ENCODE peak calls at places on chromosomes 7 and 10, in seven cellular contexts. O is BE2C; K is sigmoid colon; C is HAP-1; P is naive thymus-derived CD4-positive, alpha-beta T cell; U is PC-3; V is neural progenitor cell. B is an unnamed sample. For H3K36me3, the result is how much of the 10 kb centered on the place peaks cover.

GRCh38 chr7:85489498-85489897 is 302.6 kb upstream of the SEMA3D start:
- DNase-seq in U (peak), V (no peak), C (no peak), P (no peak), O (no peak), K (no peak), B (no peak)

GRCh38 chr7:42700376-42701327 is 211.2 kb downstream of the C7orf25 start:
- DNase-seq in U (no peak), V (no peak), P (no peak), K (no peak), C (no peak), O (no peak), B (no peak)

GRCh38 chr7:31065840-31066239 is 13.7 kb downstream of the ADCYAP1R1 start:
- DNase-seq in V (no peak), O (no peak), U (no peak), K (peak), P (no peak), C (no peak), B (no peak)

GRCh38 chr7:107564553-107565298 is 955 bp downstream of the DUS4L start:
- DNase-seq in V (peak), P (no peak), K (no peak), O (no peak), U (peak), C (no peak), B (no peak)

GRCh38 chr7:80450621-80451308 is 61.1 kb downstream of the GNAT3 start:
- DNase-seq in K (no peak), U (peak), O (no peak), V (no peak), P (no peak), C (no peak), B (no peak)

GRCh38 chr10:89327803-89328441 is at the start of gene IFIT3:
- DNase-seq in V (no peak), O (peak), P (no peak), K (peak), U (peak), C (peak), B (no peak)

GRCh38 chr7:12540850-12541249 is 29.7 kb upstream of the SCIN start:
- DNase-seq in K (no peak), V (no peak), U (no peak), C (no peak), P (no peak), O (no peak), B (no peak)

GRCh38 chr10:15703167-15703880 is 16.4 kb downstream of the ITGA8 start:
- DNase-seq in C (no peak), U (no peak), V (no peak), O (no peak), K (no peak), P (no peak), B (no peak)

GRCh38 chr7:138564365-138564764 is 104.3 kb downstream of the TRIM24 start:
- DNase-seq in O (no peak), K (no peak), P (no peak), U (peak), V (no peak), C (no peak), B (no peak)

GRCh38 chr7:43303740-43304241 is 191.3 kb downstream of the HECW1 start:
- DNase-seq in K (no peak), P (peak), U (no peak), O (no peak), C (no peak), V (no peak), B (no peak)

GRCh38 chr7:155998328-155998691 is 186.0 kb upstream of the SHH start:
- DNase-seq in K (no peak), U (no peak), O (no peak), P (peak), C (no peak), V (no peak), B (no peak)

GRCh38 chr10:12814166-12814565 is 187.3 kb downstream of the CCDC3 start:
- DNase-seq in O (no peak), U (no peak), V (no peak), K (no peak), P (no peak), C (no peak), B (no peak)

GRCh38 chr10:110446954-110447608 is 50.6 kb upstream of the DUSP5 start:
- DNase-seq in P (peak), C (no peak), K (peak), U (peak), O (no peak), V (no peak), B (no peak)

GRCh38 chr10:71234970-71235681 is 22.8 kb downstream of the UNC5B start:
- DNase-seq in P (no peak), O (peak), U (no peak), V (peak), C (no peak), K (no peak), B (no peak)

GRCh38 chr7:23074443-23075244 is 30.9 kb upstream of the KLHL7 start:
- DNase-seq in K (no peak), O (no peak), V (no peak), P (no peak), C (no peak), U (peak), B (no peak)

GRCh38 chr7:103573479-103574058 is 127.6 kb upstream of the SLC26A5 start:
- DNase-seq in O (no peak), V (peak), K (no peak), C (no peak), P (no peak), U (peak), B (no peak)

GRCh38 chr10:121880842-121881423 is 46.9 kb downstream of the ATE1 start:
- DNase-seq in U (no peak), C (no peak), K (no peak), P (no peak), V (no peak), O (no peak), B (no peak)

GRCh38 chr10:129908406-129908805 is 55.7 kb downstream of the EBF3 start:
- DNase-seq in V (no peak), K (no peak), O (no peak), C (no peak), U (no peak), P (no peak), B (no peak)

GRCh38 chr10:103123282-103124033 is 69.6 kb downstream of the NT5C2 start:
- DNase-seq in C (no peak), O (no peak), U (no peak), K (no peak), P (no peak), V (peak), B (no peak)
- H3K4me3 ChIP-seq in C (no peak), O (no peak), U (no peak), K (no peak), P (no peak), V (no peak), B (no peak)

GRCh38 chr10:119738962-119739361 is 13.1 kb downstream of the INPP5F start:
- DNase-seq in U (no peak), O (no peak), P (no peak), C (no peak), V (no peak), K (no peak), B (no peak)
- H3K36me3 ChIP-seq in U (under half), O (under half), P (under half), C (under half), V (under half), K (under half), B (under half)

GRCh38 chr7:6422926-6423632 is 24.7 kb downstream of the DAGLB start:
- DNase-seq in U (no peak), V (no peak), C (no peak), P (no peak), O (no peak), K (no peak), B (no peak)

GRCh38 chr7:6422095-6422494 is 25.7 kb downstream of the DAGLB start:
- DNase-seq in P (no peak), C (no peak), K (no peak), O (no peak), U (no peak), V (no peak), B (no peak)

GRCh38 chr7:6424702-6425072 is 23.1 kb downstream of the DAGLB start:
- DNase-seq in K (no peak), P (no peak), U (no peak), C (no peak), O (no peak), V (no peak), B (no peak)

GRCh38 chr7:6425948-6426347 is 21.8 kb downstream of the DAGLB start:
- DNase-seq in V (no peak), C (no peak), P (no peak), U (no peak), K (no peak), O (no peak), B (no peak)

DNA sequence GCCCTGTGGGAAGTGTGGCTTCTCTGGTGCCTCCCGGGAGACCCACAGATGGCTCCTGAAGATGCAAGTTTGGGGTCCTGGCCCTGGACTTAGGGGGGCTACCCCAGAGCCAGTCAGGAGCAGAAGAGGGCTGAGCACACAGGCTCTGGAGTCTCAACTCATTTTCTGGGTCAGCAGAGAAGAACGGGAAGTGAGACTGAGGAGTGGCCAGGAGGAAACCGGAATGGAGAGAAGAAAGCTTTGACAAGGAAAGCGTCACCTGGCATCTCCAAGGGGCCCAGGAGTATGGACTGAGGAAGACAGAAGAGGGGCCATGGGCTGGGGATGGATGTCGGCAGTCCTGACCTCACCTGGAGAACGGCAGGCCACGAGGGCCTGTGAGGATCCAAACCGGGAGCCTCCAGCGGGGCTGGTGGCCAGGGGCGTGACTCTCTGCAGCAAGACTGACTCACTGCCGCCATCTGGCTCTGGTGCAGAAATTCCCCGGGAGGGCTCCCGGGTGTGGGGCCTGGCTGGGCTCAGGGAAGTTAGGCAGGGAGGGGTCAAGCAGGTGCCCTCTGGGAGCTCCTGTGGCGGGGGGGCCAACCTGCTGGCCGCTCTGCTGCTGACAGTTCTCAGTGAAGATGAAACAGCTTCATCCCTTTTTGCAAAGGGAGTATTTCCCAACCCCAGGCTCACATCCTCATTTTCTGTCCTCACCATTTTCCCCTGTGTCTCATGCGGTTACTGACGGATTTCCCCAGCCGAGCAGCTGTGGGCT is 23.6 kb downstream of the DAGLB start:
- DNase-seq in C (no peak), K (no peak), U (peak), O (no peak), V (no peak), P (no peak), B (no peak)
- H3K4me3 ChIP-seq in C (no peak), K (no peak), U (no peak), O (no peak), V (no peak), P (no peak), B (no peak)

GRCh38 chr10:45625879-45626278 is 46.7 kb downstream of the ZFAND4 start:
- DNase-seq in P (no peak), O (no peak), U (no peak), V (no peak), C (no peak), K (no peak), B (no peak)

GRCh38 chr10:45627412-45628048 is 45.0 kb downstream of the ZFAND4 start:
- DNase-seq in O (no peak), V (no peak), C (no peak), K (no peak), U (no peak), P (no peak), B (no peak)

GRCh38 chr10:45624724-45625123 is 47.8 kb downstream of the ZFAND4 start:
- DNase-seq in V (no peak), K (no peak), O (no peak), U (no peak), P (no peak), C (no peak), B (no peak)
- H3K36me3 ChIP-seq in V (under half), K (under half), O (under half), U (under half), P (under half), C (under half), B (under half)

DNA sequence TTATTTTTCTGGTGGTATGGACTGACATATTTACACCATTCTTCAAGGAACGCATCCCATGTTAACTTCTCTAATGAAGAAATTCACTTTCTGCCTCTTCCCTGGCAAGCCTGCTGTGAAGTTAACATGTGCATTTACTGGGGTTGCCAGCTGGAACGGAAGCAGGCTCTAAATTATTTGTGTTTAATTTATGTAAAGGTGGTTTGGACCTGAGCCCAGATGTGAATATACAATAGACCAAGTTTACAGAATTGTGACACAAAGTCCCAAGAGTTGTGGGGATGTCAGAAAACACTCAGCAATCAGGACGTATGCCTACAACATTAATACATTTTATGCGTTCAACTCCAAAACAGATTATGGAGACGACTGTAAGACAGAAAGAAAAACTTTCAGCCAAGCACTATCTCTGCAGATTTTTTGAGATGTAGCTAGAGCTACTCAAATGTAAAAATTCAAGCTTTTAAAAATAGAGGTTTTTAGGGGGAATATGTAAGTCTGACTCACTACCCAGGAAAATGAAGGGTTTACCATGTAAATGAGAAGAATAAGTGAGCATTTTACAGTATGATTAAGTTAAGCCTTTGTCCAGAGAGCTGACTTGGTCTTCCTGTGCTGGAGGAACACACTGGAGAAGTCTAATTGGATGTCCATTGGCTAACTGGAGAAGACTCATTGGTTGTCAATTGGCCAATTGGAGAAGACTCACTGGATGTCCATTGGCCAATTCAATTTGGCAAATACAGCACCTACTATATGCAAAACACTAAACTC is 19.5 kb downstream of the NRP1 start:
- DNase-seq in O (no peak), U (peak), V (no peak), K (no peak), C (no peak), P (no peak), B (no peak)
- H3K4me3 ChIP-seq in O (no peak), U (no peak), V (no peak), K (no peak), C (no peak), P (no peak), B (no peak)

GRCh38 chr7:48101352-48101751 is 12.3 kb downstream of the UPP1 start:
- DNase-seq in U (no peak), V (no peak), P (no peak), K (no peak), O (no peak), C (no peak), B (no peak)
- H3K36me3 ChIP-seq in U (half or more), V (under half), P (under half), K (under half), O (under half), C (under half), B (under half)

GRCh38 chr7:139947021-139947420 is 115.7 kb downstream of the PARP12 start:
- DNase-seq in V (no peak), U (no peak), C (no peak), K (no peak), O (no peak), P (no peak), B (no peak)

GRCh38 chr7:139948167-139948566 is 114.6 kb downstream of the PARP12 start:
- DNase-seq in V (no peak), U (no peak), C (no peak), P (no peak), K (no peak), O (no peak), B (no peak)

GRCh38 chr7:139950881-139951525 is 111.7 kb downstream of the PARP12 start:
- DNase-seq in V (no peak), U (peak), O (no peak), P (no peak), C (no peak), K (no peak), B (no peak)

GRCh38 chr7:139948587-139948986 is 114.2 kb downstream of the PARP12 start:
- DNase-seq in C (no peak), K (no peak), U (no peak), P (no peak), V (no peak), O (no peak), B (no peak)

GRCh38 chr7:139949629-139950028 is 113.1 kb downstream of the PARP12 start:
- DNase-seq in O (no peak), K (no peak), U (peak), V (no peak), P (no peak), C (no peak), B (no peak)
- H3K4me3 ChIP-seq in O (no peak), K (no peak), U (no peak), V (no peak), P (no peak), C (no peak), B (no peak)

B was measured in iPS DF 6.9.